ENCODE peak calls at places on chromosomes 4 and X, in five cellular contexts. O is AML-193; A is AG04450; P is CD8-positive, alpha-beta memory T cell; X is HCEC 1CT. I is an unnamed sample.

GRCh38 chrX:110989447-110989846 is 106.5 kb upstream of the PAK3 start:
- DNase-seq in X (no peak), O (no peak), A (no peak), P (no peak), I (no peak)

GRCh38 chrX:389021-389441 is 2.3 kb upstream of the PPP2R3B start:
- DNase-seq in P (no peak), O (no peak), X (no peak), A (no peak), I (no peak)

GRCh38 chr4:12943069-12943468 is 541.1 kb downstream of the RAB28 start:
- DNase-seq in X (no peak), A (no peak), O (no peak), P (no peak), I (no peak)

GRCh38 chrX:9197231-9197630 is 163.3 kb upstream of the FAM9B start:
- DNase-seq in O (no peak), X (no peak), A (no peak), P (no peak), I (no peak)

GRCh38 chrX:10393899-10394298 is 226.5 kb downstream of the MID1 start:
- DNase-seq in P (no peak), A (no peak), O (no peak), X (no peak), I (no peak)

GRCh38 chr4:142815834-142816233 is 30.3 kb downstream of the INPP4B start:
- DNase-seq in P (no peak), O (peak), A (no peak), X (peak), I (no peak)

GRCh38 chrX:12701625-12702024 is 89.6 kb upstream of the PRPS2 start:
- DNase-seq in A (peak), O (no peak), X (peak), P (no peak), I (peak)

GRCh38 chrX:41412261-41413167 is 34.6 kb upstream of the NYX start:
- DNase-seq in O (peak), X (no peak), P (no peak), A (no peak), I (no peak)

GRCh38 chr4:40924096-40924792 is 174.5 kb downstream of the NSUN7 start:
- DNase-seq in A (no peak), O (peak), P (peak), X (peak), I (no peak)

I was measured in glomerular endothelial cell.